ENCODE peak calls at places on chromosomes 3 and 15, in six cellular contexts. S, G, R, D, N and H are unnamed samples.

GRCh38 chr15:29530966-29531365 is 261.3 kb upstream of the NSMCE3 start:
- DNase-seq in S (no peak), G (no peak), R (no peak), D (no peak), N (no peak), H (no peak)

GRCh38 chr3:196388946-196389345 is 43.3 kb downstream of the UBXN7 start:
- DNase-seq in S (no peak), G (no peak), R (no peak), D (no peak), N (no peak), H (no peak)

GRCh38 chr3:23644741-23645140 is 161.0 kb upstream of the UBE2E1 start:
- DNase-seq in S (peak), G (no peak), R (no peak), D (no peak), N (no peak), H (no peak)

GRCh38 chr3:11558461-11558903 is 85.2 kb downstream of the VGLL4 start:
- DNase-seq in S (no peak), G (no peak), R (peak), D (no peak), N (peak), H (no peak)

GRCh38 chr15:69469467-69470191 is 17.0 kb downstream of the RPLP1 start:
- DNase-seq in S (peak), G (no peak), R (no peak), D (no peak), N (peak), H (no peak)

GRCh38 chr3:183966361-183966791 is 51.3 kb downstream of the ABCC5 start:
- DNase-seq in S (no peak), G (no peak), R (no peak), D (no peak), N (no peak), H (no peak)

GRCh38 chr3:145953316-145953715 is 207.7 kb downstream of the PLOD2 start:
- DNase-seq in S (no peak), G (no peak), R (no peak), D (no peak), N (no peak), H (no peak)

GRCh38 chr15:57761562-57761961 is 55.0 kb downstream of the POLR2M start:
- DNase-seq in S (no peak), G (no peak), R (no peak), D (no peak), N (no peak), H (no peak)

GRCh38 chr3:8538904-8539303 is 37.3 kb downstream of the LMCD1 start:
- DNase-seq in S (no peak), G (no peak), R (no peak), D (no peak), N (no peak), H (no peak)

GRCh38 chr3:122969585-122970453 is 57.7 kb downstream of the SEMA5B start:
- DNase-seq in S (no peak), G (no peak), R (no peak), D (no peak), N (no peak), H (peak)

GRCh38 chr3:32246079-32246675 is 7.7 kb downstream of the CMTM8 start:
- DNase-seq in S (no peak), G (no peak), R (no peak), D (no peak), N (no peak), H (no peak)

GRCh38 chr3:42746455-42747450 is 26.3 kb downstream of the CCDC13 start:
- DNase-seq in S (no peak), G (no peak), R (no peak), D (no peak), N (no peak), H (no peak)

GRCh38 chr15:25565470-25566264 is 126.8 kb upstream of the UBE3A start:
- DNase-seq in S (no peak), G (no peak), R (no peak), D (no peak), N (no peak), H (peak)

GRCh38 chr15:25238716-25239470 is 199.9 kb downstream of the UBE3A start:
- DNase-seq in S (no peak), G (no peak), R (peak), D (no peak), N (peak), H (no peak)

GRCh38 chr3:97829198-97829597 is 7.4 kb downstream of the CRYBG3 start:
- DNase-seq in S (no peak), G (no peak), R (no peak), D (no peak), N (no peak), H (no peak)

GRCh38 chr15:101618056-101618455 is 34.1 kb downstream of the TM2D3 start:
- DNase-seq in S (no peak), G (no peak), R (no peak), D (no peak), N (no peak), H (no peak)

GRCh38 chr15:57245130-57245529 is 131.2 kb upstream of the CGNL1 start:
- DNase-seq in S (no peak), G (no peak), R (no peak), D (no peak), N (no peak), H (no peak)

GRCh38 chr3:182979719-182980191 is 583 bp downstream of the DCUN1D1 start:
- DNase-seq in S (peak), G (peak), R (no peak), D (peak), N (peak), H (peak)

GRCh38 chr15:63899193-63899592 is 65.4 kb upstream of the HERC1 start:
- DNase-seq in S (no peak), G (no peak), R (peak), D (no peak), N (no peak), H (no peak)

GRCh38 chr15:70420421-70421196 is 322.9 kb upstream of the TLE3 start:
- DNase-seq in S (no peak), G (no peak), R (no peak), D (no peak), N (no peak), H (no peak)

GRCh38 chr15:94441782-94442181 is 210.4 kb downstream of the MCTP2 start:
- DNase-seq in S (no peak), G (no peak), R (no peak), D (no peak), N (no peak), H (no peak)

GRCh38 chr3:69240651-69241578 is 118.5 kb upstream of the LMOD3 start:
- DNase-seq in S (no peak), G (no peak), R (no peak), D (no peak), N (no peak), H (no peak)

GRCh38 chr3:69239063-69239462 is 116.7 kb upstream of the LMOD3 start:
- DNase-seq in S (no peak), G (no peak), R (no peak), D (no peak), N (no peak), H (no peak)

GRCh38 chr3:69232447-69232846 is 110.1 kb upstream of the LMOD3 start:
- DNase-seq in S (no peak), G (no peak), R (no peak), D (no peak), N (no peak), H (no peak)

GRCh38 chr3:69241769-69242168 is 119.4 kb upstream of the LMOD3 start:
- DNase-seq in S (no peak), G (no peak), R (no peak), D (no peak), N (no peak), H (no peak)

DNA sequence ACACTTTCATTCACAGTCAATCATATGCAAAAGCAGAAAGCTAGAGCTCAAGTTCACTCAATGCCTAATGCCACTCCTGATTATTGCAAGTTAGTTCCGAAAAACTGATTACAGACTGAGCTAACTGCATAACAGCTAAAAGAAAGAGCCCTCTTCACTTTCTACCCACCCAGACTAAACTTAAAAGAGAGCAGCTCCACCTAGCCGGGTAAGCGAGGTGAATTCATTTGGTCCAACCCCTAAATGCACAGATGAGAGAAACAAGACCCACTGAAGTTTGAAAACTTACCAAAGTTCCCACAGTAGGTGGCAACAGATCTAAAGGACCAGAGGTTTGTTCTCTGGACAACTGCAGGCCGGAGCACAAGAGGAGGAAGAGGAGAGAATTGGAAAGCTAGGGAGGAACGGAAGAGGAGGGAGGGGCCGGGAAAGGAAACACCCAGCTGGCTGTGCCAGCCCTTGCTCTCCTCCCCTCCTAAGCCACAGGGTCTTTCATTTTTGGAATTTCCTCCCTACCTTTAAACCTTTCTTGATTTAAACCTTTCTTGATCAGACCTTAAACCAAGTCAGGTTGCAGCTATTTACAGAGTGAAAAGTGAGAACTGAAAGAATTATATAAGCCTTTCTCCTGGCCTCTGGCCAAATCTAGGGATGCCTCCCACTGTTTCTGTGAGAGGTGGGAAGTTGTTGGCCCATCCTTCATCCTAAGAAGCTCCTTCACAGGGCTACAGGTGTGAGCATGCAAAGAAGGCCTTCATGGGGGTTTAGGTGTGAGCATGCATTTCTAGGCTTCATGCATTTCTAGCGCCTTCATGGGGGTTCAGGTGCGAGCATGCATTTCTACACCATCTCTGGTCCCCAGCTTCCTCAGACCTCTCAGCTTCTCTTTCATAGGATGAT is 114.7 kb upstream of the LMOD3 start:
- DNase-seq in S (no peak), G (no peak), R (no peak), D (no peak), N (no peak), H (no peak)
- TF ChIP-seq CTCF in S (no peak), G (no peak), R (no peak), D (no peak), N (no peak), H (no peak)

GRCh38 chr3:171416061-171416460 is 44.1 kb downstream of the TNIK start:
- DNase-seq in S (no peak), G (no peak), R (no peak), D (no peak), N (no peak), H (no peak)

GRCh38 chr3:171416666-171417065 is 43.5 kb downstream of the TNIK start:
- DNase-seq in S (no peak), G (no peak), R (no peak), D (no peak), N (no peak), H (no peak)

GRCh38 chr3:171417813-171418212 is 42.4 kb downstream of the TNIK start:
- DNase-seq in S (peak), G (no peak), R (no peak), D (no peak), N (no peak), H (no peak)

GRCh38 chr3:171417137-171417536 is 43.1 kb downstream of the TNIK start:
- DNase-seq in S (no peak), G (no peak), R (no peak), D (no peak), N (no peak), H (no peak)

GRCh38 chr3:171415070-171415469 is 45.1 kb downstream of the TNIK start:
- DNase-seq in S (peak), G (no peak), R (no peak), D (no peak), N (no peak), H (no peak)
- H3K27ac ChIP-seq in S (no peak), G (no peak), R (no peak), D (no peak), N (no peak), H (no peak)

GRCh38 chr3:99789322-99789721 is 28.3 kb upstream of the CMSS1 start:
- DNase-seq in S (peak), G (no peak), R (no peak), D (peak), N (no peak), H (peak)
- TF ChIP-seq CTCF in S (peak), G (no peak), R (peak), D (peak), N (peak), H (no peak)

GRCh38 chr3:53221827-53222182 is 34.0 kb downstream of the TKT start:
- DNase-seq in S (no peak), G (no peak), R (peak), D (no peak), N (no peak), H (no peak)

GRCh38 chr3:53221345-53221744 is 34.5 kb downstream of the TKT start:
- DNase-seq in S (no peak), G (no peak), R (no peak), D (no peak), N (no peak), H (no peak)

GRCh38 chr3:53218136-53218535 is 37.7 kb downstream of the TKT start:
- DNase-seq in S (no peak), G (no peak), R (no peak), D (peak), N (no peak), H (no peak)

GRCh38 chr3:53222183-53222901 is 33.5 kb downstream of the TKT start:
- DNase-seq in S (no peak), G (no peak), R (peak), D (no peak), N (no peak), H (no peak)

DNA sequence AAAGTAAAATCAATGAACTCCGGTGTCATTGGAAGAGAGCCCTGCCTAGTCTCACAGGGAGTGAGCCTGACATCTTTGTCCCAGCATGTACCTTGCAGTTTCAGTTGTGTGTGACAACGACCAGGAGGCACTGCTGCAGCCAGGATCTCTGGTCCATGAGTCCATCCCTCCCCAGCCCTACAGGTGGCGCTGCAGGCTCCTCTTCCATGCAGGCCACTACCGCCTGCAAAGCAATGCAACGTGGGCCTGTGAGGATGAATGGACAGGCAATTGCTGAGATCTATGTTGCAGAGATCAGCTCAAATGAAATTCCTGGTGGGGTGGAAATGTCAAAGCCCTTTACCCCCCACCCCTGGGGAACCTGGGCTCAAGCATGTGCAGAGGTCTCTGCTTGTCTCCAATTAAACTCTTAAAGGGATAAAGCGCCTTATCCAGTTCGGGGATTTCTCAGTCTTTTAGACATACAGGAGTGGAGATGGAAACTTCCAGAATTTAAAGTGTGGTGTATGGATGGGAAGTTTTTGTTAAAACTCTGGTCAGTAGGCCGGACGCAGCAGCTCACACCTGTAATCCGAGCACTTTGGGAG is 35.8 kb downstream of the TKT start:
- DNase-seq in S (peak), G (peak), R (peak), D (peak), N (peak), H (peak)
- H3K27ac ChIP-seq in S (peak), G (no peak), R (no peak), D (no peak), N (no peak), H (no peak)

DNA sequence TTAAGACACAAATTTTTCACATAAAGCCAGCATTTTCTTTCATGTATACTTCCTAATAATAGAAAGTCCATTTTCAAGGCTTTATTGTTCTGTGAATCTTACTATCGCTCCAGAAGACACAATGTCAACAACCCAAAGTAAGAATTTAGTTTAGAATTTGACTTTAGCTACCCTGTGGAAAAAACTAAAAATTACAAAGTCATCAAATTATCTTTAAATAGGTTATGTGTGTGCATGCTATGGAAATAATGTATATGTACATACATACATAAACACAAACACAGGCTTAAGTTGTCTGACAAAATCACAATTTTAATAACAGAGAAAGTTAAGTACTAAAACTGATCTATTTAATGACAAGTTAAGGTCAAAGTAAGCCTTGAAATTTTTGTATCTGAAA is 20.2 kb upstream of the XXYLT1 start:
- DNase-seq in S (no peak), G (no peak), R (no peak), D (no peak), N (no peak), H (no peak)
- TF ChIP-seq CTCF in S (no peak), G (no peak), R (no peak), D (no peak), N (no peak), H (no peak)

DNA sequence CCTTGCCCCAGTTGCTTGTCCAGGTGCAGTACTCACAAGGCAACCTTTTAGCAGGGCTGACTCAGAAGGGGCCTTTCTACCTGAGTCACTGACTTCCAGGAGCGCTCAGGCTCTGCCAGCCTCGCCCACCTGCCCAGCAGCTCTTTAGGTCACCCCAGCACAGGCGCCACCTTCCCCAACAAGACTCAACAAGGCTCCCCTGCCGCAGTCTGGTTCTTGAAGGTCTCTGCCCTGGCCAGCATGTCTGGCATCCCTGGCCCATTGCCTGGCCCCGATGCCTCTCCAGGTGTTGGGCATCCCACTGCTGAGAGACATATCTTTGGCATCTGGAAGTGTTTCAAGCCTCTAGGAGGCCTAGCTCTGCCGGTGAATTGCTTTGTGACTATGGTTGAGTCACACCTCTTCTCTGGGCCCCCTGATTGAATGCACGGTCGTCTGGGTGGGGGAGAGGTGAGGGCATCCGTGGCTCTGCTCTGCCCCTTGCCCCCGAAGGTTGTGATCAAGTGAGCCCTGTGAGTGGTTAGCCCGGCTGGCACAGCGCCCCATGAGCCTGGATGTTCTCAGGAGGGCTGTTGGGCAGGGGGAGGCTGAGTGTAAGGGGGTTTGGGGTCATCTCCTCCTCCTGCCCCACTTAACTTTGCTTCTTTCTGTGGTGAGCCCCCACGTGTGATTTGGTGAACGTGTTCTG is 21.6 kb downstream of the SNX33 start:
- DNase-seq in S (peak), G (peak), R (no peak), D (no peak), N (no peak), H (no peak)
- H3K27ac ChIP-seq in S (peak), G (peak), R (no peak), D (no peak), N (peak), H (no peak)

DNA sequence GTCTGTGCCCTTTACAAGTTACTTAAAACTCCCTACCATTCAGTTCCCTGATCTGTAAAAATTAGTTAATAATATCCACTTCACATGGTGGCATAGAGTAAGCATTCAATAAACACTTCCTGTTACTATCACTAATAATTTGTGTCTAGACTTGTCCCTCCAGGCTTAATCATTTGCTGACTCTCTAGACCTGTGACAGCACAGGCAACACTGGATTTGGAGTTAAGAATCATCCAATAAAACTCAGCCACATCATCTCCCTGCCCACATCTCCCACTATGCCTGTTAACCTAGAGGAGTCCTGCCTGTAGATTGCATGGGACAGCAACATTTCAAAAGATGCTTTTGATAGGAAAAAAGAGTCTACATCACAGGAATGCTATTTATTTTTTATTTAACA is 564.6 kb downstream of the MFSD1 start:
- DNase-seq in S (peak), G (no peak), R (no peak), D (no peak), N (no peak), H (no peak)
- TF ChIP-seq CTCF in S (no peak), G (no peak), R (no peak), D (no peak), N (no peak), H (no peak)